ENCODE peak calls at places on chromosomes 11 and 22, in six cellular contexts. B is germinal center, W is adrenal gland, U is cardiac muscle cell, N is IMR-90, L is chondrocyte. A is an unnamed sample.

GRCh38 chr22:19037282-19038163 is 84.7 kb downstream of the DGCR2 start:
- DNase-seq in B (no peak), W (no peak), U (no peak), N (no peak), L (no peak), A (no peak)

GRCh38 chr11:112292785-112293407 is 32.2 kb upstream of the PLET1 start:
- DNase-seq in B (no peak), W (peak), U (no peak), N (peak), L (no peak), A (no peak)

GRCh38 chr11:4654635-4655335 is 11.0 kb downstream of the OR51E1 start:
- DNase-seq in B (no peak), W (no peak), U (no peak), N (no peak), L (no peak), A (no peak)

GRCh38 chr11:12195773-12196172 is 85.4 kb downstream of the MICAL2 start:
- DNase-seq in B (no peak), W (no peak), U (no peak), N (no peak), L (no peak), A (no peak)

GRCh38 chr11:27184458-27185312 is 144.1 kb downstream of the BBOX1 start:
- DNase-seq in B (no peak), W (no peak), U (no peak), N (no peak), L (no peak), A (no peak)

GRCh38 chr11:112524808-112525207 is 264.1 kb upstream of the PLET1 start:
- DNase-seq in B (no peak), W (no peak), U (no peak), N (no peak), L (no peak), A (no peak)

GRCh38 chr22:35811670-35812069 is 94.0 kb downstream of the APOL5 start:
- DNase-seq in B (no peak), W (no peak), U (no peak), N (no peak), L (no peak), A (no peak)

GRCh38 chr11:126945319-126945718 is 55.3 kb downstream of the KIRREL3 start:
- DNase-seq in B (no peak), W (no peak), U (no peak), N (no peak), L (no peak), A (no peak)

GRCh38 chr22:27765706-27766291 is 35.8 kb downstream of the MN1 start:
- DNase-seq in B (no peak), W (no peak), U (no peak), N (no peak), L (no peak), A (no peak)

GRCh38 chr11:45603930-45604682 is 61.3 kb downstream of the CHST1 start:
- DNase-seq in B (no peak), W (no peak), U (no peak), N (no peak), L (no peak), A (no peak)

GRCh38 chr11:76568144-76568543 is 102.4 kb downstream of the LRRC32 start:
- DNase-seq in B (no peak), W (no peak), U (no peak), N (no peak), L (no peak), A (no peak)

GRCh38 chr11:266676-267439 is 11.3 kb upstream of the NLRP6 start:
- DNase-seq in B (no peak), W (no peak), U (no peak), N (no peak), L (no peak), A (no peak)

GRCh38 chr22:49621601-49622210 is 206.0 kb downstream of the BRD1 start:
- DNase-seq in B (no peak), W (no peak), U (no peak), N (no peak), L (peak), A (peak)

GRCh38 chr11:68685656-68686380 is 1.5 kb downstream of the GAL start:
- DNase-seq in B (no peak), W (no peak), U (no peak), N (no peak), L (no peak), A (no peak)

GRCh38 chr22:29016067-29016938 is 45.3 kb downstream of the C22orf31 start:
- DNase-seq in B (no peak), W (no peak), U (no peak), N (no peak), L (no peak), A (no peak)

GRCh38 chr11:12235549-12235944 is 125.2 kb downstream of the MICAL2 start:
- DNase-seq in B (no peak), W (no peak), U (peak), N (peak), L (no peak), A (no peak)

GRCh38 chr11:86037743-86038142 is 31.1 kb downstream of the PICALM start:
- DNase-seq in B (no peak), W (no peak), U (no peak), N (no peak), L (no peak), A (no peak)

GRCh38 chr11:110077866-110078325 is 15.3 kb upstream of the ZC3H12C start:
- DNase-seq in B (no peak), W (peak), U (no peak), N (peak), L (no peak), A (no peak)

GRCh38 chr11:58061813-58062212 is 31.1 kb downstream of the OR6Q1 start:
- DNase-seq in B (no peak), W (no peak), U (no peak), N (peak), L (no peak), A (no peak)

GRCh38 chr11:68313574-68314202 is 1.3 kb downstream of the LRP5 start:
- DNase-seq in B (no peak), W (no peak), U (peak), N (peak), L (no peak), A (no peak)

GRCh38 chr11:47143322-47143721 is 33.4 kb downstream of the ARFGAP2 start:
- DNase-seq in B (no peak), W (no peak), U (no peak), N (peak), L (no peak), A (no peak)

GRCh38 chr22:25359601-25360261 is 140.3 kb downstream of the CRYBB2 start:
- DNase-seq in B (no peak), W (peak), U (no peak), N (no peak), L (peak), A (peak)

GRCh38 chr11:73087730-73088129 is 54.4 kb downstream of the FCHSD2 start:
- DNase-seq in B (no peak), W (no peak), U (no peak), N (peak), L (no peak), A (no peak)

GRCh38 chr11:124865902-124866851 is 945 bp downstream of the ROBO3 start:
- DNase-seq in B (peak), W (no peak), U (peak), N (peak), L (no peak), A (no peak)